ENCODE peak calls at places on chromosomes 12 and 14, in eight cellular contexts. V, L, S, T, F, E, R and B are unnamed samples.

GRCh38 chr12:101856030-101856429 is 21.4 kb upstream of the DRAM1 start:
- DNase-seq in V (no peak), L (no peak), S (no peak), T (no peak), F (no peak), E (no peak), R (no peak), B (no peak)

GRCh38 chr12:53591301-53592206 is 34.6 kb downstream of the ATF7 start:
- DNase-seq in V (peak), L (peak), S (no peak), T (no peak), F (no peak), E (no peak), R (peak), B (peak)

GRCh38 chr12:153080-153746 is 60.7 kb downstream of the SLC6A12 start:
- DNase-seq in V (no peak), L (peak), S (no peak), T (no peak), F (no peak), E (peak), R (peak), B (no peak)

GRCh38 chr14:105412768-105413541 is 6.7 kb upstream of the MTA1 start:
- DNase-seq in V (no peak), L (no peak), S (no peak), T (no peak), F (no peak), E (no peak), R (no peak), B (no peak)

GRCh38 chr14:23297096-23297495 is 5.6 kb downstream of the PPP1R3E start:
- DNase-seq in V (no peak), L (no peak), S (no peak), T (no peak), F (no peak), E (no peak), R (no peak), B (no peak)

GRCh38 chr12:70513441-70513840 is 123.8 kb downstream of the PTPRB start:
- DNase-seq in V (no peak), L (no peak), S (no peak), T (no peak), F (no peak), E (peak), R (no peak), B (no peak)

GRCh38 chr12:117552971-117553370 is 191.5 kb upstream of the NOS1 start:
- DNase-seq in V (no peak), L (no peak), S (no peak), T (no peak), F (no peak), E (no peak), R (no peak), B (no peak)

GRCh38 chr12:67887065-67887464 is 102.2 kb upstream of the IFNG-AS1 start:
- DNase-seq in V (no peak), L (no peak), S (no peak), T (no peak), F (no peak), E (no peak), R (no peak), B (no peak)

GRCh38 chr14:63893701-63894458 is 41.1 kb downstream of the SYNE2 start:
- DNase-seq in V (no peak), L (no peak), S (no peak), T (no peak), F (peak), E (peak), R (peak), B (no peak)

GRCh38 chr14:76769636-76770292 is 8.5 kb downstream of the VASH1 start:
- DNase-seq in V (no peak), L (no peak), S (no peak), T (no peak), F (no peak), E (no peak), R (no peak), B (no peak)

GRCh38 chr12:78120866-78121590 is 290.3 kb downstream of the NAV3 start:
- DNase-seq in V (peak), L (no peak), S (no peak), T (no peak), F (no peak), E (peak), R (peak), B (no peak)

GRCh38 chr12:107501681-107502080 is 183.9 kb upstream of the PWP1 start:
- DNase-seq in V (no peak), L (no peak), S (no peak), T (no peak), F (no peak), E (no peak), R (no peak), B (no peak)

GRCh38 chr12:102685172-102685571 is 204.8 kb upstream of the IGF1 start:
- DNase-seq in V (no peak), L (no peak), S (no peak), T (no peak), F (no peak), E (no peak), R (no peak), B (no peak)

GRCh38 chr12:116204169-116204568 is 73.3 kb downstream of the MED13L start:
- DNase-seq in V (no peak), L (no peak), S (no peak), T (no peak), F (no peak), E (no peak), R (no peak), B (no peak)

GRCh38 chr14:92495041-92495440 is 18.5 kb upstream of the RIN3 start:
- DNase-seq in V (peak), L (no peak), S (no peak), T (no peak), F (no peak), E (peak), R (no peak), B (no peak)

GRCh38 chr14:55129428-55130193 is 559 bp downstream of the LGALS3 start:
- DNase-seq in V (no peak), L (peak), S (peak), T (peak), F (no peak), E (peak), R (peak), B (no peak)

GRCh38 chr12:20040844-20041243 is 327.5 kb upstream of the PDE3A start:
- DNase-seq in V (no peak), L (no peak), S (no peak), T (no peak), F (no peak), E (no peak), R (no peak), B (no peak)

GRCh38 chr12:45327823-45328383 is 112.0 kb downstream of the ANO6 start:
- DNase-seq in V (no peak), L (no peak), S (no peak), T (no peak), F (no peak), E (no peak), R (peak), B (no peak)

GRCh38 chr12:23049180-23049579 is 424.2 kb downstream of the ETNK1 start:
- DNase-seq in V (no peak), L (no peak), S (no peak), T (no peak), F (no peak), E (peak), R (peak), B (no peak)

GRCh38 chr12:116996648-116997047 is 85.9 kb downstream of the FBXW8 start:
- DNase-seq in V (no peak), L (no peak), S (no peak), T (no peak), F (no peak), E (peak), R (no peak), B (no peak)

GRCh38 chr14:93430319-93430801 is 379 bp upstream of the UNC79 start:
- DNase-seq in V (peak), L (peak), S (no peak), T (no peak), F (no peak), E (peak), R (no peak), B (peak)

GRCh38 chr14:51208982-51209381 is 31.1 kb upstream of the TMX1 start:
- DNase-seq in V (no peak), L (no peak), S (no peak), T (no peak), F (no peak), E (no peak), R (no peak), B (no peak)

GRCh38 chr12:100716658-100716948 is 78.0 kb upstream of the ANO4 start:
- DNase-seq in V (no peak), L (no peak), S (no peak), T (no peak), F (no peak), E (no peak), R (peak), B (no peak)

GRCh38 chr12:56299308-56299852 is 750 bp downstream of the CS start:
- DNase-seq in V (no peak), L (no peak), S (no peak), T (no peak), F (no peak), E (no peak), R (no peak), B (no peak)

GRCh38 chr12:14896477-14897184 is 11.0 kb upstream of the MGP start:
- DNase-seq in V (peak), L (no peak), S (no peak), T (no peak), F (no peak), E (peak), R (peak), B (no peak)

GRCh38 chr14:70655110-70655826 is 13.6 kb downstream of the TTC9 start:
- DNase-seq in V (no peak), L (no peak), S (peak), T (no peak), F (no peak), E (peak), R (no peak), B (no peak)

GRCh38 chr12:133130808-133131128 is 341 bp downstream of the ZNF10 start:
- DNase-seq in V (no peak), L (no peak), S (no peak), T (no peak), F (no peak), E (no peak), R (no peak), B (peak)

GRCh38 chr12:87866602-87867292 is 162.5 kb downstream of the C12orf50 start:
- DNase-seq in V (no peak), L (no peak), S (no peak), T (no peak), F (no peak), E (peak), R (no peak), B (no peak)

GRCh38 chr12:111444314-111444705 is 38.6 kb downstream of the SH2B3 start:
- DNase-seq in V (no peak), L (no peak), S (no peak), T (no peak), F (no peak), E (no peak), R (peak), B (no peak)

GRCh38 chr14:80605536-80605935 is 336.0 kb downstream of the CEP128 start:
- DNase-seq in V (no peak), L (no peak), S (no peak), T (no peak), F (no peak), E (no peak), R (no peak), B (no peak)

GRCh38 chr14:53547593-53547992 is 394.5 kb upstream of the DDHD1 start:
- DNase-seq in V (no peak), L (no peak), S (no peak), T (no peak), F (no peak), E (no peak), R (no peak), B (no peak)

GRCh38 chr12:105570944-105571343 is 240.5 kb downstream of the C12orf75 start:
- DNase-seq in V (no peak), L (no peak), S (no peak), T (no peak), F (no peak), E (no peak), R (no peak), B (no peak)